ENCODE peak calls at places on chromosomes 12 and 14, in seven cellular contexts. One of them, this sample, is unnamed.

GRCh38 chr12:118164798-118165486 is 29.0 kb downstream of the PEBP1 start:
- DNase-seq in foreskin fibroblast: peak
- DNase-seq in mucosa of descending colon: peak
- DNase-seq in kidney tubule cell: peak
- DNase-seq in T-cell: no peak
- DNase-seq in NCI-H774: peak
- DNase-seq in body of pancreas: no peak
- DNase-seq in this sample: peak

GRCh38 chr12:133204264-133204603 is 22.9 kb downstream of the ZNF268 start:
- DNase-seq in kidney tubule cell: no peak
- DNase-seq in foreskin fibroblast: no peak
- DNase-seq in NCI-H774: no peak
- DNase-seq in T-cell: no peak
- DNase-seq in body of pancreas: no peak
- DNase-seq in mucosa of descending colon: no peak
- DNase-seq in this sample: no peak

GRCh38 chr12:55687746-55688145 is 20.0 kb downstream of the ITGA7 start:
- DNase-seq in foreskin fibroblast: no peak
- DNase-seq in NCI-H774: no peak
- DNase-seq in T-cell: no peak
- DNase-seq in body of pancreas: no peak
- DNase-seq in mucosa of descending colon: no peak
- DNase-seq in kidney tubule cell: peak
- DNase-seq in this sample: no peak

GRCh38 chr12:26554332-26554731 is 278.7 kb downstream of the ITPR2 start:
- DNase-seq in body of pancreas: no peak
- DNase-seq in kidney tubule cell: no peak
- DNase-seq in NCI-H774: no peak
- DNase-seq in T-cell: no peak
- DNase-seq in mucosa of descending colon: no peak
- DNase-seq in foreskin fibroblast: no peak
- DNase-seq in this sample: no peak

GRCh38 chr14:71523630-71524320 is 408.5 kb upstream of the RGS6 start:
- DNase-seq in mucosa of descending colon: no peak
- DNase-seq in NCI-H774: no peak
- DNase-seq in foreskin fibroblast: no peak
- DNase-seq in T-cell: no peak
- DNase-seq in body of pancreas: no peak
- DNase-seq in kidney tubule cell: no peak
- DNase-seq in this sample: no peak

GRCh38 chr14:25231006-25231405 is 181.1 kb upstream of the STXBP6 start:
- DNase-seq in T-cell: no peak
- DNase-seq in kidney tubule cell: no peak
- DNase-seq in foreskin fibroblast: no peak
- DNase-seq in NCI-H774: peak
- DNase-seq in body of pancreas: no peak
- DNase-seq in mucosa of descending colon: no peak
- DNase-seq in this sample: no peak

GRCh38 chr12:51954465-51955361 is 3.2 kb downstream of the ACVR1B start:
- DNase-seq in kidney tubule cell: no peak
- DNase-seq in NCI-H774: no peak
- DNase-seq in T-cell: no peak
- DNase-seq in foreskin fibroblast: no peak
- DNase-seq in body of pancreas: peak
- DNase-seq in mucosa of descending colon: peak
- DNase-seq in this sample: no peak

GRCh38 chr12:57276935-57277563 is 26.1 kb upstream of the STAC3 start:
- DNase-seq in T-cell: no peak
- DNase-seq in kidney tubule cell: peak
- DNase-seq in foreskin fibroblast: peak
- DNase-seq in body of pancreas: no peak
- DNase-seq in mucosa of descending colon: peak
- DNase-seq in NCI-H774: no peak
- DNase-seq in this sample: peak

GRCh38 chr12:71639341-71639760 is 24.3 kb downstream of the ZFC3H1 start:
- DNase-seq in foreskin fibroblast: no peak
- DNase-seq in mucosa of descending colon: no peak
- DNase-seq in NCI-H774: no peak
- DNase-seq in body of pancreas: no peak
- DNase-seq in kidney tubule cell: peak
- DNase-seq in T-cell: no peak
- DNase-seq in this sample: no peak

GRCh38 chr12:121128908-121129704 is 3.6 kb upstream of the P2RX7 start:
- DNase-seq in kidney tubule cell: peak
- DNase-seq in NCI-H774: peak
- DNase-seq in body of pancreas: peak
- DNase-seq in foreskin fibroblast: peak
- DNase-seq in T-cell: peak
- DNase-seq in mucosa of descending colon: peak
- DNase-seq in this sample: peak

GRCh38 chr14:77459072-77459723 is 1.3 kb downstream of the AHSA1 start:
- DNase-seq in NCI-H774: peak
- DNase-seq in body of pancreas: peak
- DNase-seq in mucosa of descending colon: peak
- DNase-seq in kidney tubule cell: peak
- DNase-seq in foreskin fibroblast: peak
- DNase-seq in T-cell: peak
- DNase-seq in this sample: peak

This sample was measured in testis.